ENCODE peak calls at places on chromosomes 16 and 17, in eight cellular contexts. R is heart left ventricle, J is uterus, O is aorta, A is transverse colon, D is neural progenitor cell, C is heart right ventricle, P is MM.1S. I is an unnamed sample.

GRCh38 chr16:57868913-57869520 is 66.7 kb upstream of the KIFC3 start:
- DNase-seq in R (no peak), J (no peak), O (no peak), A (no peak), D (no peak), C (no peak), P (no peak), I (no peak)

GRCh38 chr16:8885674-8886592 is 3.8 kb downstream of the LITAFD start:
- DNase-seq in R (no peak), J (no peak), O (peak; percentile 78), A (peak; percentile 50), D (peak; percentile 44), C (no peak), P (no peak), I (no peak)

GRCh38 chr16:24717411-24717810 is 12.0 kb upstream of the TNRC6A start:
- DNase-seq in R (no peak), J (no peak), O (no peak), A (no peak), D (no peak), C (no peak), P (no peak), I (no peak)

GRCh38 chr17:65415991-65416390 is 145.5 kb downstream of the AXIN2 start:
- DNase-seq in R (no peak), J (no peak), O (no peak), A (peak; percentile 55), D (no peak), C (no peak), P (no peak), I (no peak)

GRCh38 chr17:39738568-39738901 is 797 bp downstream of the GRB7 start:
- DNase-seq in R (no peak), J (no peak), O (no peak), A (peak; percentile 76), D (peak; percentile 58), C (no peak), P (peak; percentile 77), I (no peak)

GRCh38 chr16:13098536-13098935 is 197.1 kb downstream of the SHISA9 start:
- DNase-seq in R (no peak), J (no peak), O (no peak), A (no peak), D (no peak), C (no peak), P (no peak), I (no peak)

GRCh38 chr16:14549789-14550153 is 80.3 kb downstream of the PARN start:
- DNase-seq in R (peak; percentile 30), J (no peak), O (no peak), A (no peak), D (no peak), C (no peak), P (no peak), I (no peak)

GRCh38 chr16:15907863-15908478 is 19.6 kb upstream of the CEP20 start:
- DNase-seq in R (no peak), J (no peak), O (peak; percentile 25), A (peak; percentile 50), D (peak; percentile 72), C (no peak), P (peak; percentile 67), I (peak; percentile 31)

GRCh38 chr16:54242199-54242598 is 44.4 kb downstream of the IRX3 start:
- DNase-seq in R (no peak), J (no peak), O (no peak), A (no peak), D (peak; percentile 71), C (no peak), P (no peak), I (no peak)

GRCh38 chr17:13520899-13521572 is 80.7 kb downstream of the HS3ST3A1 start:
- DNase-seq in R (no peak), J (no peak), O (no peak), A (no peak), D (no peak), C (no peak), P (no peak), I (no peak)

GRCh38 chr17:13004336-13004735 is 13.5 kb downstream of the ELAC2 start:
- DNase-seq in R (no peak), J (no peak), O (no peak), A (no peak), D (no peak), C (no peak), P (no peak), I (no peak)

GRCh38 chr17:63314766-63315165 is 131.3 kb downstream of the CYB561 start:
- DNase-seq in R (no peak), J (no peak), O (no peak), A (no peak), D (no peak), C (no peak), P (no peak), I (no peak)

GRCh38 chr16:397736-398332 is 835 bp downstream of the NME4 start:
- DNase-seq in R (peak; percentile 78), J (peak; percentile 70), O (peak; percentile 93), A (peak; percentile 81), D (peak; percentile 91), C (peak; percentile 74), P (peak; percentile 69), I (no peak)

GRCh38 chr16:27754788-27755690 is 205.1 kb downstream of the KATNIP start:
- DNase-seq in R (no peak), J (no peak), O (no peak), A (no peak), D (no peak), C (no peak), P (no peak), I (no peak)

GRCh38 chr16:68259421-68259820 is 4.9 kb upstream of the SLC7A6 start:
- DNase-seq in R (no peak), J (no peak), O (no peak), A (no peak), D (no peak), C (no peak), P (no peak), I (no peak)

GRCh38 chr16:15553313-15554088 is 89.5 kb downstream of the MARF1 start:
- DNase-seq in R (no peak), J (no peak), O (no peak), A (no peak), D (no peak), C (no peak), P (no peak), I (no peak)

GRCh38 chr17:46044286-46044928 is 45.4 kb downstream of the STH start:
- DNase-seq in R (peak; percentile 77), J (peak; percentile 76), O (no peak), A (peak; percentile 81), D (peak; percentile 81), C (no peak), P (peak; percentile 48), I (peak; percentile 74)

GRCh38 chr17:79830303-79830702 is 8.9 kb downstream of the CBX4 start:
- DNase-seq in R (no peak), J (no peak), O (no peak), A (no peak), D (no peak), C (no peak), P (no peak), I (no peak)
- H3K4me1 ChIP-seq in R (peaks cover 41% of the 10 kb centered on the region), J (no peaks in the 10 kb centered on the region), O (no peaks in the 10 kb centered on the region), A (peaks cover 29% of the 10 kb centered on the region), D (peaks cover 26% of the 10 kb centered on the region), C (peaks cover 50% of the 10 kb centered on the region), P (no peaks in the 10 kb centered on the region), I (peaks cover 35% of the 10 kb centered on the region)

DNA sequence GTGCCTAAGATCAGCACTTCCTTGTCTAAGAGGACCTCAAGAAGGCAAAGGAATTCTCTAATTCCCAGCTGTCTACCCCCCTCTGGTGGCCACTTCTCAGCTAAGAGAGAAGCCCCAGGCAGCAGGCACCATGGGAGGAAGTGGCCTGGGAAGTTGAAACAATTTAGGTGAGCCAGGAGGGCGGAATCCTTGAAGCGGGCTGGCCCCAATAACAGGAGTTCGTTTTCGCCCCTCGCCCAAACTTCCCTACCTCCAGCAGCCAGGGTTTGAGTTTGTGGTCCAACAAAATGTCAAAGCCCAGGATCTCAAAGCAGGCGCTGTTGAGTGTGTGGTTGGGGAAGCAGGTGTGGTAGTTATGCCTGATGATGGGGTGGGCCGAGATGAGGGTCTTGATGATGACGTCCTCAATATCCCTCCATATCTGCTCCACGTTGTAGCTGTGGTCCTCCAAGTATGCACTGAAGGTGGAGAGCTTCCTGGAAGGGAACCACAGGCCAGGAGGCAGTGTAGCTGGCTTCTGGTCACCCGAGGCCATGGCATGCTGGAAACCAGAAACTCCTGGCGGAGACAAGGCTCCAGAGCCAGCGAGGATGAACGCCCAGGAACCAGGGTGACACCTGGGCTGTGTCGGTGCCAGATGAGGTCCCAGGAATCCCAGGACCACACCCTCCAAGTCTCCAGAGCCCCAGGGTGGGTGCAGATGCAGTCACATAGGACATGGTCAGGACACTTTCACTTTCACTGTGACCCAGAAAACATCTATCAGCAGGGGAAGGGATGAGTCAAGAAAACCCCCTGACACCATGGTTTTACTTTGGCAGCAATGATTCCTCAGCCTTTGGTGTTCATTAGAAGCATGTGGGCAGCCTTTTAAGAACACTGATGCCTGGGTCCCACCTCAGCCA is 25.6 kb downstream of the TTLL6 start:
- DNase-seq in R (peak; percentile 77), J (peak; percentile 65), O (peak; percentile 77), A (peak; percentile 90), D (peak; percentile 90), C (peak; percentile 23), P (peak; percentile 34), I (peak; percentile 83)
- H3K4me1 ChIP-seq in R (peaks cover 2% of the 10 kb centered on the region), J (no peaks in the 10 kb centered on the region), O (no peaks in the 10 kb centered on the region), A (peaks cover 4% of the 10 kb centered on the region), D (peaks cover 3% of the 10 kb centered on the region), C (no peaks in the 10 kb centered on the region), P (peaks cover 6% of the 10 kb centered on the region), I (no peaks in the 10 kb centered on the region)

GRCh38 chr17:77378318-77379064 is 237.7 kb downstream of the SEC14L1 start:
- DNase-seq in R (no peak), J (no peak), O (no peak), A (no peak), D (no peak), C (no peak), P (no peak), I (no peak)

GRCh38 chr17:77375917-77376651 is 235.3 kb downstream of the SEC14L1 start:
- DNase-seq in R (no peak), J (peak; percentile 76), O (no peak), A (peak; percentile 55), D (peak; percentile 42), C (no peak), P (no peak), I (no peak)

GRCh38 chr17:77376795-77377751 is 236.3 kb downstream of the SEC14L1 start:
- DNase-seq in R (no peak), J (no peak), O (no peak), A (no peak), D (no peak), C (no peak), P (no peak), I (peak; percentile 57)

GRCh38 chr17:77379065-77379428 is 238.3 kb downstream of the SEC14L1 start:
- DNase-seq in R (no peak), J (no peak), O (no peak), A (no peak), D (no peak), C (no peak), P (no peak), I (no peak)

DNA sequence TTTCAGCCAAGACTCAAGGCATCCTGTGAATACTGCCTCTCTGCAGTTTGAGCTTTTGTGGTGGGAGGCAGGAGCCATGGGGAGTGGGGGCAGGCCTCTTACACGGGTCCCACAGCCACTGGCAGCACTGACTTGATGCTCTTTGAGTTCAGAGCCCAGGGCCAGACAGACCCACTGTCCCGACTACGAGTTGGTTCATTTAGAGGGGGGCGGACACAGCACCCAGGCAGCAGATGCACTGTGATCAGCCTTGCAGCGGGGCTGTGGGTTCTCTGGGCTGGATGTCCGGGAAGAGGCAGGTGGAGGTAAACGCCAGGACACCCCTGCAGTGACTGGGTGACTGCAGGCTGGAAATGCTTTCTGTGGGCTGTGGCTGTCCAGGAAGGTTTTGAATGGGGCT is 237.1 kb downstream of the SEC14L1 start:
- DNase-seq in R (no peak), J (no peak), O (no peak), A (no peak), D (no peak), C (no peak), P (no peak), I (no peak)
- H3K4me1 ChIP-seq in R (peaks cover 86% of the 10 kb centered on the region), J (peaks cover 6% of the 10 kb centered on the region), O (no peaks in the 10 kb centered on the region), A (peaks cover 49% of the 10 kb centered on the region), D (peaks cover 61% of the 10 kb centered on the region), C (peaks cover 88% of the 10 kb centered on the region), P (peaks cover 2% of the 10 kb centered on the region), I (peaks cover 70% of the 10 kb centered on the region)

GRCh38 chr16:84911490-84912216 is 91.9 kb downstream of the CRISPLD2 start:
- DNase-seq in R (no peak), J (no peak), O (no peak), A (no peak), D (no peak), C (no peak), P (no peak), I (no peak)
- H3K4me1 ChIP-seq in R (peaks cover 27% of the 10 kb centered on the region), J (no peaks in the 10 kb centered on the region), O (no peaks in the 10 kb centered on the region), A (peaks cover 5% of the 10 kb centered on the region), D (no peaks in the 10 kb centered on the region), C (peaks cover 31% of the 10 kb centered on the region), P (no peaks in the 10 kb centered on the region), I (no peaks in the 10 kb centered on the region)